ENCODE peak calls at places on chromosomes 1 and 21, in eight cellular contexts. K is uterus, J is left ventricle myocardium inferior, L is fibroblast of villous mesenchyme, G is progenitor cell of endocrine pancreas, Y is GM20000, X is neural crest cell, S is choroid plexus epithelial cell. Q is an unnamed sample.

GRCh38 chr21:29005696-29006095 is 13.0 kb upstream of the LTN1 start:
- DNase-seq in K (no peak), J (no peak), L (no peak), G (no peak), Y (no peak), X (no peak), S (no peak), Q (no peak)

GRCh38 chr1:39984951-39985350 is 30.0 kb downstream of the MFSD2A start:
- DNase-seq in K (no peak), J (no peak), L (no peak), G (no peak), Y (no peak), X (no peak), S (no peak), Q (no peak)

GRCh38 chr1:30106125-30106524 is 617.3 kb downstream of the MATN1 start:
- DNase-seq in K (peak; percentile 25), J (peak; percentile 27), L (peak; percentile 12), G (peak; percentile 61), Y (no peak), X (peak; percentile 60), S (peak; percentile 47), Q (peak; percentile 14)

GRCh38 chr1:115052454-115053083 is 22.9 kb downstream of the TSHB start:
- DNase-seq in K (no peak), J (peak; percentile 29), L (peak; percentile 36), G (peak; percentile 48), Y (peak; percentile 60), X (peak; percentile 49), S (peak; percentile 67), Q (peak; percentile 53)

GRCh38 chr1:226064168-226064815 is 1.8 kb downstream of the H3-3A start:
- DNase-seq in K (no peak), J (no peak), L (peak; percentile 20), G (no peak), Y (no peak), X (no peak), S (peak; percentile 18), Q (peak; percentile 29)

GRCh38 chr1:221074325-221074724 is 195.1 kb downstream of the HLX start:
- DNase-seq in K (no peak), J (no peak), L (peak; percentile 31), G (no peak), Y (peak; percentile 8), X (no peak), S (peak; percentile 22), Q (no peak)

GRCh38 chr1:84996846-84997666 is at the start of gene MCOLN2:
- DNase-seq in K (peak; percentile 29), J (peak; percentile 44), L (peak; percentile 16), G (peak; percentile 34), Y (peak; percentile 90), X (peak; percentile 41), S (peak; percentile 11), Q (no peak)

GRCh38 chr21:41025057-41025390 is 142.9 kb upstream of the BACE2 start:
- DNase-seq in K (no peak), J (no peak), L (no peak), G (peak; percentile 28), Y (no peak), X (no peak), S (no peak), Q (no peak)

GRCh38 chr1:8194481-8195227 is 123.3 kb upstream of the SLC45A1 start:
- DNase-seq in K (no peak), J (no peak), L (no peak), G (no peak), Y (no peak), X (no peak), S (no peak), Q (peak; percentile 67)

GRCh38 chr21:36698160-36699025 is 522 bp upstream of the SIM2 start:
- DNase-seq in K (no peak), J (no peak), L (no peak), G (no peak), Y (peak; percentile 45), X (peak; percentile 20), S (no peak), Q (no peak)

GRCh38 chr1:36966242-36966641 is 68.1 kb downstream of the GRIK3 start:
- DNase-seq in K (no peak), J (no peak), L (peak; percentile 1), G (peak; percentile 49), Y (no peak), X (peak; percentile 40), S (peak; percentile 4), Q (peak; percentile 7)

GRCh38 chr1:60031116-60031515 is 42.5 kb downstream of the C1orf87 start:
- DNase-seq in K (no peak), J (no peak), L (no peak), G (no peak), Y (no peak), X (no peak), S (no peak), Q (no peak)

GRCh38 chr1:181251001-181251712 is 162.7 kb downstream of the IER5 start:
- DNase-seq in K (no peak), J (no peak), L (peak; percentile 34), G (no peak), Y (no peak), X (no peak), S (peak; percentile 11), Q (peak; percentile 75)

GRCh38 chr1:223670458-223671159 is 5.1 kb upstream of the CAPN8 start:
- DNase-seq in K (no peak), J (no peak), L (peak; percentile 30), G (peak; percentile 29), Y (peak; percentile 34), X (peak; percentile 17), S (peak; percentile 28), Q (peak; percentile 12)

GRCh38 chr1:228032041-228032440 is 25.2 kb downstream of the WNT3A start:
- DNase-seq in K (no peak), J (no peak), L (no peak), G (no peak), Y (no peak), X (no peak), S (no peak), Q (no peak)

GRCh38 chr1:9874959-9875635 is 35.0 kb downstream of the CTNNBIP1 start:
- DNase-seq in K (peak; percentile 72), J (peak; percentile 67), L (peak; percentile 75), G (peak; percentile 78), Y (peak; percentile 93), X (peak; percentile 82), S (peak; percentile 78), Q (peak; percentile 71)

GRCh38 chr21:45818904-45819285 is 162.7 kb upstream of the COL6A1 start:
- DNase-seq in K (no peak), J (no peak), L (peak; percentile 67), G (no peak), Y (no peak), X (no peak), S (peak; percentile 83), Q (no peak)

GRCh38 chr1:38152351-38153082 is 105.9 kb upstream of the POU3F1 start:
- DNase-seq in K (no peak), J (no peak), L (no peak), G (no peak), Y (no peak), X (no peak), S (no peak), Q (no peak)

DNA sequence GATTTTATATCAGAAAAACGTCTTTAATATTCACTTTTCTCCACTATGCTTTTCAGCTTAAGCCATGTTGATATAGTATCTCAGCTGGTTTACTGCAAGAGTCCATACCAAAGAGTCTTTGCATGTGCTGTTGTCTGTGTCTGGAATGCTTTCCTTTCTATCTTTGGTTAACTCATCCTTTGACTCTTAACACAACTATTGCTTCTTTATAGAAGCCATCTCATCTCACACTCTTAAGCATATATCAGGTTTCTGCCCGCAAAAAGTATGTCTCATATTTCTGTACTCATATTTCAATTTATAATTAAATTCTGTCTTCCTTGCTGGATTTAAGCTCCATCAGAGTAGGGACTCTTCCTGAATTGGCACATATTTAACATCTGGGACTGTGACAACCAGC is 220.9 kb upstream of the KCNK2 start:
- DNase-seq in K (no peak), J (no peak), L (no peak), G (no peak), Y (no peak), X (no peak), S (peak; percentile 55), Q (no peak)
- TF ChIP-seq CTCF in K (no peak), J (no peak), L (no peak), G (no peak), Y (no peak), X (no peak), S (no peak), Q (no peak)

DNA sequence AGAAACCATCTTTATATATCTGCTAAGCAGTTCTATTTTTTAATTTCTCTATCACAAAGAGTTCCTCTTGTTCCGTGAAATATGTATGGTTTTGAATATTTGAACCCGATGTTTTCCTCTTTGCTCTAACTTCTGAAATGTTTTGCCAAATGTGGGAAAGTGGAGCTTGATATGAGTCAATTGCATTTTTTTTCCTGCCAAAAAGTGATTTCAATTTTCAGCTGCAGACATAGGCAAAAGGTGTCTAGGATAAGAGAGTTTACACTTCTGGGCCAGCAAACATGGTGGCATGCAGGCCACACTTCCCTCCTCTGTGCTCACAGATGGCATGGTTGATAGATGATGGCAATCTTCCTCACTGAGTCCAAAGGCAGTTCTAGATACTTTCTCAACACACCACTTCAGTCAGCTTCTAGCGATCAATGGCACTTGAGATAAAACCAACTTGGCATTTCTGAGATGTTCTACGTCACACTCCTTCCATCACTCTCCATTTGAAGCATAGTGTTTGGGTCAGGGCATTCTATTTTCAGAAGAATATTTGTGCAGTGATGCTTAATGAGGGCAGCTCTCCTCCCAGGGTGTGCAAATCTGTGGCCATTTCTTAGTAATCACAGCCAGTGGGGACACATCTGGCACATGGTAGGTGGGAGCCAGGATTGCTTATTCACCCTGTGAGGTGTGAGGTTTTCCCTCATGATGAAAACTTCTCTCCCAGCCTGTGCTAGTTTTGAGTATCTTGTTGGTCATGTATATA is 54.4 kb upstream of the SCAF4 start:
- DNase-seq in K (no peak), J (no peak), L (no peak), G (no peak), Y (no peak), X (no peak), S (no peak), Q (no peak)
- TF ChIP-seq CTCF in K (no peak), J (no peak), L (no peak), G (no peak), Y (no peak), X (no peak), S (no peak), Q (no peak)

DNA sequence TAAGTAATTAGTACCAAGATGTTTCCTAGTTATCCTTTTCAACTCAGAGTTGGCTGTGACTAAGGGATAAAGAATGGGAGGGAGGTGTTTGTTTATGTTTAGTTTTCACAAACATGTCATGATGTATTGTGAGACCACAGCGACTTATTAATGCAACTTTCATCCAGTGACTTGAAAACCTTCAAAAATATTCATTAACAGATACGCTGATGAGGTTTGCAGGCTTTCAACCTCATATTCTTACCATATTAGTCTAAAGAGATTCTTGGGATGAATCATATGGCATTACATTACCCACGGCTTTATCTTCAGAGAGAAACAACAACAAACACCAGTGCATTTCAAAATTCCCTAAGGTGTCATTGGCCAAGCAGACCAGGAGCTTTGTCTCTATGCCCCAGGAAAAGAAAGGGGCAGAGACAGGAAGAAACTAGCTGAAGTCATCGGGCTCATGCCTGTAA is 36.4 kb downstream of the PALMD start:
- DNase-seq in K (no peak), J (no peak), L (peak; percentile 90), G (no peak), Y (no peak), X (no peak), S (peak; percentile 83), Q (peak; percentile 89)
- TF ChIP-seq CTCF in K (no peak), J (no peak), L (no peak), G (no peak), Y (no peak), X (no peak), S (no peak), Q (no peak)

DNA sequence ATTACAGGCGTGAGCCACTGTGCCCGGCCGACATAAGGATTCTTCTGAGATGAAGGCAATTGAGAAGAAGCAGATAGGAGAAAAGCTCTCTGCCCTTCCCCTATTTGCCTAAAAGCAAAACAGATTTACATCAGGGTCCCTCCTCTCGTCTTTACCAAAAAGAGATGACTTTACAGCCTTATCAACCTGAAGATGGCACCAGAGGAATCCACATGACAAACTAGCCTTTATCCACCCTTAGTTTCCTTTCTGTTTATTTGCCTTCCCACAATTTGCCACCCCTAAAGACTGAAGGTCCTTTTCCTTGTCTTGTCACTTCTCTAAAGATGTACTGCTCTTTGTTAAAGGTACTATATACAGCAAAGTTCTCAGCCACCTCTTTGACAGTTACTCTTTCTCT is 70.7 kb upstream of the KRTAP19-8 start:
- DNase-seq in K (no peak), J (no peak), L (no peak), G (no peak), Y (peak; percentile 44), X (no peak), S (peak; percentile 57), Q (no peak)
- TF ChIP-seq CTCF in K (peak; percentile 9), J (peak; percentile 14), L (peak; percentile 25), G (no peak), Y (no peak), X (peak; percentile 27), S (peak; percentile 44), Q (no peak)